ENCODE peak calls at places on chromosome 15, in five cellular contexts. One of them, this sample, is unnamed.

GRCh38 chr15:62440731-62441130 is 275.6 kb upstream of the C2CD4B start:
- DNase-seq in left ventricle myocardium inferior: no peak
- DNase-seq in NCI-H774: no peak
- DNase-seq in left cardiac atrium: no peak
- DNase-seq in T-cell: no peak
- DNase-seq in this sample: no peak

GRCh38 chr15:38685686-38686339 is 121.2 kb upstream of the RASGRP1 start:
- DNase-seq in left cardiac atrium: no peak
- DNase-seq in T-cell: peak
- DNase-seq in NCI-H774: no peak
- DNase-seq in left ventricle myocardium inferior: no peak
- DNase-seq in this sample: no peak

GRCh38 chr15:63973212-63974009 is 72.9 kb downstream of the DAPK2 start:
- DNase-seq in left ventricle myocardium inferior: no peak
- DNase-seq in NCI-H774: no peak
- DNase-seq in T-cell: no peak
- DNase-seq in left cardiac atrium: no peak
- DNase-seq in this sample: no peak

GRCh38 chr15:65940618-65940909 is 71.3 kb downstream of the RAB11A start:
- DNase-seq in left ventricle myocardium inferior: no peak
- DNase-seq in left cardiac atrium: no peak
- DNase-seq in T-cell: no peak
- DNase-seq in NCI-H774: no peak
- DNase-seq in this sample: no peak

GRCh38 chr15:37933685-37934084 is 755 bp upstream of the TMCO5A start:
- DNase-seq in NCI-H774: no peak
- DNase-seq in left cardiac atrium: no peak
- DNase-seq in T-cell: no peak
- DNase-seq in left ventricle myocardium inferior: no peak
- DNase-seq in this sample: no peak

GRCh38 chr15:94576889-94577533 is 345.6 kb downstream of the MCTP2 start:
- DNase-seq in NCI-H774: no peak
- DNase-seq in T-cell: no peak
- DNase-seq in left cardiac atrium: peak
- DNase-seq in left ventricle myocardium inferior: no peak
- DNase-seq in this sample: peak

GRCh38 chr15:31216210-31216911 is 110.3 kb upstream of the KLF13 start:
- DNase-seq in left cardiac atrium: peak
- DNase-seq in left ventricle myocardium inferior: peak
- DNase-seq in NCI-H774: peak
- DNase-seq in T-cell: no peak
- DNase-seq in this sample: peak

GRCh38 chr15:82731527-82731926 is 21.9 kb upstream of the AP3B2 start:
- DNase-seq in left ventricle myocardium inferior: no peak
- DNase-seq in left cardiac atrium: no peak
- DNase-seq in NCI-H774: no peak
- DNase-seq in T-cell: no peak
- DNase-seq in this sample: no peak

GRCh38 chr15:92294759-92295158 is 98.9 kb upstream of the ST8SIA2 start:
- DNase-seq in left ventricle myocardium inferior: no peak
- DNase-seq in T-cell: no peak
- DNase-seq in left cardiac atrium: no peak
- DNase-seq in NCI-H774: no peak
- DNase-seq in this sample: peak

GRCh38 chr15:90101130-90101968 is 919 bp downstream of the IDH2 start:
- DNase-seq in left ventricle myocardium inferior: peak
- DNase-seq in NCI-H774: no peak
- DNase-seq in left cardiac atrium: peak
- DNase-seq in T-cell: no peak
- DNase-seq in this sample: peak

GRCh38 chr15:79452244-79453051 is 20.3 kb downstream of the MINAR1 start:
- DNase-seq in left ventricle myocardium inferior: no peak
- DNase-seq in NCI-H774: no peak
- DNase-seq in left cardiac atrium: no peak
- DNase-seq in T-cell: no peak
- DNase-seq in this sample: no peak

GRCh38 chr15:39925112-39925830 is 5.2 kb upstream of the GPR176 start:
- DNase-seq in T-cell: no peak
- DNase-seq in NCI-H774: no peak
- DNase-seq in left cardiac atrium: no peak
- DNase-seq in left ventricle myocardium inferior: no peak
- DNase-seq in this sample: peak